ENCODE peak calls at places on chromosomes 1 and 21, in ten cellular contexts. Y is right lobe of liver, N is Peyer's patch, D is tibial nerve, F is body of pancreas, K is GM12878, X is lower leg skin, U is A549, R is H54, V is uterus. E is an unnamed sample.

GRCh38 chr1:219676012-219676770 is 63.3 kb upstream of the ZC3H11B start:
- DNase-seq in N (no peak), Y (no peak), V (no peak), R (no peak), U (no peak), D (no peak), K (no peak), X (no peak), F (no peak), E (no peak)

GRCh38 chr1:206094024-206094423 is 23.2 kb downstream of the AVPR1B start:
- DNase-seq in N (no peak), D (no peak), V (no peak), U (no peak), Y (no peak), X (no peak), K (no peak), R (no peak), F (no peak), E (peak)

GRCh38 chr1:92853299-92853698 is 21.5 kb downstream of the RPL5 start:
- DNase-seq in U (no peak), X (no peak), N (no peak), Y (no peak), V (no peak), R (no peak), F (peak), K (no peak), D (no peak), E (no peak)

GRCh38 chr1:87615917-87616316 is 287.2 kb downstream of the LMO4 start:
- DNase-seq in N (no peak), R (no peak), Y (no peak), K (no peak), F (no peak), U (no peak), V (no peak), D (no peak), X (no peak), E (no peak)

GRCh38 chr1:32215629-32216505 is 6.3 kb downstream of the TMEM234 start:
- DNase-seq in Y (no peak), U (peak), V (peak), F (peak), D (peak), N (peak), X (no peak), K (no peak), R (peak), E (peak)

GRCh38 chr1:22048351-22049192 is 3.9 kb upstream of the CDC42 start:
- DNase-seq in V (no peak), K (peak), U (peak), D (no peak), R (peak), F (no peak), X (no peak), N (peak), Y (no peak), E (no peak)

GRCh38 chr1:52111492-52111891 is 30.4 kb upstream of the ZFYVE9 start:
- DNase-seq in R (no peak), V (no peak), F (no peak), N (no peak), X (no peak), K (no peak), U (no peak), D (no peak), Y (no peak), E (no peak)

GRCh38 chr1:13888351-13888996 is 188.5 kb downstream of the PRDM2 start:
- DNase-seq in K (no peak), V (no peak), R (no peak), N (peak), X (no peak), U (no peak), D (no peak), Y (no peak), F (peak), E (no peak)

GRCh38 chr1:93598396-93598795 is 83.2 kb downstream of the BCAR3 start:
- DNase-seq in N (peak), K (no peak), U (no peak), R (no peak), V (no peak), X (no peak), D (no peak), Y (no peak), F (no peak), E (no peak)

GRCh38 chr1:14320518-14320917 is 278.0 kb upstream of the KAZN start:
- DNase-seq in D (no peak), Y (no peak), V (no peak), U (no peak), N (no peak), K (no peak), X (no peak), F (no peak), R (peak), E (no peak)

GRCh38 chr1:234611799-234612351 is 1.9 kb upstream of the IRF2BP2 start:
- DNase-seq in D (peak), N (peak), F (peak), U (peak), Y (peak), X (no peak), V (peak), R (no peak), K (no peak), E (peak)

GRCh38 chr1:54937469-54937868 is 43.0 kb upstream of the TMEM61 start:
- DNase-seq in R (no peak), D (no peak), N (no peak), V (no peak), K (no peak), F (no peak), Y (no peak), X (no peak), U (no peak), E (no peak)

DNA sequence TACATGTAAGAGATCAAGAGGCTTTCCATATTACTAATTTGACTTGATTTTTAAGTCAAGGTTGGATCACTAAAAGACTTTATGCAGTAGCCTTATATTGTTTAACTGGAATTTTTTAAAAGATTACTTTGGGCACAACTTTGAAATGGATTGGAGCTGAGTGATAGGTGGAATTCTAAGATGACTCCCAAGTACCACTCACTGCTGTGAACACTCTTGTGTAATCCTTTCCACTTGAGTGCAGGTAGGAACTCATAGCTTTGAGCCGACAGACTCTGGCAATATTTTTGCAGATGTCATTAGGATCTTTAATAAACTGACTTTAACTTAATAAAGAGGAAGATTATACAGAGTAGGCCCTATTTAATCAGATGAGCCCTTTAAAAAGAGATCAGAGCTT is 831.1 kb upstream of the NCAM2 start:
- DNase-seq in Y (no peak), V (no peak), N (no peak), D (no peak), F (no peak), R (no peak), U (no peak), K (no peak), X (no peak), E (no peak)
- TF ChIP-seq POLR2A in Y (no peak), V (no peak), N (no peak), D (no peak), F (no peak), R (no peak), U (no peak), K (no peak), X (no peak), E (no peak)

DNA sequence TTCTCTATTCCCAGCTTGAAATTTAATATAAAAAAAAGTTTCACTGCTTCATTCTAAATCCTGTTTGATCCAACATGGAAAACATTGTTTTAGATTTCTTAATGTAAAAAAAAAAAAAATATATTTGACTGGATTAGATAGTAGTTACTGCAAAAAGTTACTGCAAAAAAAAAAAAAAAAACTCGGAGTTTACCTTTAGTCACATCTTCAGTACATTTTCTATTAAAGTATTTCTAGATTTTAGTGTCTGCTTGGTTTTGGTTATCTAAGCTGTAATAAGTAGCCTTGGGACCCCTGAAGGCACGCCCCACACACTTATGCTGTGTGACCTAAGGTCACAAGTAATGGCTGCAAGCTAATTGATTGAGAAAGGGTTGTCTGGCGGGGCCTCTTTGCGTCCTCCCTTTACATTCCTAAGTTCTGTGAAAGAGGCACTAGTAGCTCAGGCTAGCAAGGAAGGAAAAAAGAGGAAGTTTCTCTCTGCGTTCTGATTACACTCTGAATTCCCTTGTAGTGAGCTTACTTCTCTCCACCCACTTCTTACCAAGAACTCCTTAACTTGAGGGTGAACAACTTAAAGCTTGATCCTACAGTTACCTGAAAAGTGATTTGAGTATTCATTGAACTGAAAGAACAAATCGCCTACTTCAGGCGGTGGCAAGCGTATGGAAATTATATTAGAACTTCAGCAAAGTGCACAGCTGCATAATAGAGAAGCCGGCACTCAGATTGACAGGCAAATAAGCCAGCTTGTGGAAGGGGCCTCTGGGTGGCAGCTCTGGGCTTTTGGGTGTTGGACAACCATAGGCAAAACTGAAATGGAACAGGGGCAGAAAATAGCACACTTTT is 464.2 kb downstream of the USP25 start:
- DNase-seq in U (peak), X (peak), N (peak), V (peak), R (peak), K (no peak), D (peak), F (peak), Y (peak), E (peak)
- TF ChIP-seq POLR2A in U (no peak), X (no peak), N (no peak), V (peak), R (no peak), K (no peak), D (peak), F (no peak), Y (peak), E (peak)

GRCh38 chr1:156289857-156290256 is 5.6 kb downstream of the GLMP start:
- DNase-seq in K (no peak), N (no peak), D (no peak), U (no peak), R (no peak), V (no peak), F (no peak), Y (no peak), X (no peak), E (no peak)

GRCh38 chr1:156293098-156293434 is 2.4 kb downstream of the GLMP start:
- DNase-seq in D (no peak), Y (no peak), V (no peak), U (no peak), R (no peak), K (no peak), F (no peak), N (no peak), X (no peak), E (no peak)

GRCh38 chr1:156293895-156294294 is 1.6 kb downstream of the GLMP start:
- DNase-seq in X (no peak), F (no peak), K (no peak), R (no peak), N (no peak), Y (no peak), U (no peak), D (no peak), V (no peak), E (no peak)

GRCh38 chr1:156295391-156295947 is at the start of gene GLMP:
- DNase-seq in U (peak), N (peak), D (peak), X (peak), R (peak), K (no peak), Y (peak), V (peak), F (peak), E (peak)

GRCh38 chr1:156291226-156292061 is 4.0 kb downstream of the GLMP start:
- DNase-seq in N (peak), K (no peak), D (peak), U (peak), V (peak), R (no peak), X (peak), F (peak), Y (peak), E (peak)
- TF ChIP-seq POLR2A in N (peak), K (peak), D (peak), U (peak), V (peak), R (no peak), X (no peak), F (peak), Y (peak), E (peak)

GRCh38 chr1:203797948-203798347 is 2.5 kb downstream of the ZBED6 start:
- DNase-seq in F (no peak), Y (no peak), U (peak), R (no peak), N (no peak), X (peak), V (no peak), D (peak), K (no peak), E (no peak)

GRCh38 chr1:203794764-203795381 is 550 bp upstream of the ZBED6 start:
- DNase-seq in U (no peak), D (no peak), K (no peak), R (no peak), N (no peak), F (no peak), V (peak), X (no peak), Y (no peak), E (no peak)

GRCh38 chr1:203796223-203796747 is 862 bp downstream of the ZBED6 start:
- DNase-seq in D (peak), R (no peak), V (no peak), N (no peak), K (peak), Y (no peak), F (peak), X (peak), U (peak), E (peak)

GRCh38 chr1:203797216-203797615 is 1.8 kb downstream of the ZBED6 start:
- DNase-seq in K (no peak), F (no peak), Y (no peak), X (no peak), R (no peak), N (no peak), D (no peak), U (no peak), V (no peak), E (no peak)

GRCh38 chr1:203795382-203796222 is at the start of the genes ZBED6 and ZC3H11A:
- DNase-seq in D (peak), Y (peak), U (peak), X (peak), K (peak), F (peak), N (peak), R (peak), V (peak), E (peak)
- TF ChIP-seq POLR2A in D (peak), Y (peak), U (peak), X (peak), K (peak), F (peak), N (peak), R (peak), V (peak), E (peak)

GRCh38 chr1:151831256-151831591 is 378 bp downstream of the RORC start:
- DNase-seq in K (no peak), D (no peak), V (no peak), Y (no peak), R (no peak), F (no peak), U (no peak), N (no peak), X (no peak), E (no peak)
- TF ChIP-seq POLR2A in K (no peak), D (no peak), V (no peak), Y (no peak), R (no peak), F (no peak), U (no peak), N (no peak), X (no peak), E (no peak)